ENCODE peak calls at places on chromosomes 11 and 22, in four cellular contexts. A is OCI-M1; O is AG04450; H is stimulated activated CD4-positive, alpha-beta T cell treated with anti-CD3 and anti-CD28 coated beads, TNF-alpha, amount 100 ng/mL, for 48 hours. C is an unnamed sample.

GRCh38 chr11:73759520-73760065 is 1.3 kb downstream of the RAB6A start:
- DNase-seq in A (peak; percentile 79), O (no peak), H (no peak), C (no peak)

GRCh38 chr22:33328789-33329296 is 270.7 kb upstream of the SYN3 start:
- DNase-seq in A (peak; percentile 49), O (peak; percentile 27), H (no peak), C (peak; percentile 5)

GRCh38 chr11:77778118-77778517 is 42.4 kb downstream of the RSF1 start:
- DNase-seq in A (no peak), O (no peak), H (no peak), C (no peak)

GRCh38 chr11:101706015-101706414 is 122.2 kb upstream of the TRPC6 start:
- DNase-seq in A (no peak), O (peak; percentile 16), H (no peak), C (no peak)

GRCh38 chr11:117570701-117571100 is 226.3 kb downstream of the DSCAML1 start:
- DNase-seq in A (no peak), O (no peak), H (no peak), C (no peak)

GRCh38 chr11:3853935-3854659 is 1.4 kb upstream of the STIM1 start:
- DNase-seq in A (peak; percentile 60), O (no peak), H (peak; percentile 58), C (no peak)

GRCh38 chr11:65301491-65302329 is 13.0 kb upstream of the CDC42EP2 start:
- DNase-seq in A (no peak), O (no peak), H (no peak), C (no peak)

GRCh38 chr11:111631666-111632039 is 29.4 kb downstream of the SIK2 start:
- DNase-seq in A (no peak), O (peak; percentile 53), H (no peak), C (peak; percentile 66)

GRCh38 chr22:28952857-28953256 is 69.5 kb downstream of the ZNRF3 start:
- DNase-seq in A (no peak), O (peak; percentile 37), H (no peak), C (no peak)

GRCh38 chr11:133821776-133822175 is 23.5 kb downstream of the SPATA19 start:
- DNase-seq in A (peak; percentile 73), O (no peak), H (peak; percentile 35), C (no peak)

GRCh38 chr22:40567106-40567505 is 69.4 kb downstream of the MRTFA start:
- DNase-seq in A (no peak), O (peak; percentile 6), H (no peak), C (no peak)

GRCh38 chr11:134290646-134291045 is 14.5 kb downstream of the GLB1L3 start:
- DNase-seq in A (no peak), O (no peak), H (no peak), C (no peak)

GRCh38 chr22:28137036-28137435 is 218.0 kb upstream of the PITPNB start:
- DNase-seq in A (no peak), O (no peak), H (no peak), C (no peak)

GRCh38 chr22:48346911-48347310 is 1480.8 kb downstream of the BRD1 start:
- DNase-seq in A (no peak), O (no peak), H (no peak), C (no peak)

GRCh38 chr11:46845440-46845739 is 690 bp downstream of the CKAP5 start:
- DNase-seq in A (no peak), O (no peak), H (no peak), C (no peak)

GRCh38 chr11:22512457-22512856 is 113.2 kb downstream of the FANCF start:
- DNase-seq in A (no peak), O (no peak), H (no peak), C (no peak)

GRCh38 chr11:1071571-1072115 is 3.0 kb upstream of the MUC2 start:
- DNase-seq in A (no peak), O (no peak), H (no peak), C (no peak)

GRCh38 chr22:44051961-44052360 is 27.9 kb downstream of the PARVB start:
- DNase-seq in A (no peak), O (no peak), H (no peak), C (no peak)

GRCh38 chr22:36775589-36775965 is 342 bp downstream of the IFT27 start:
- DNase-seq in A (peak; percentile 27), O (no peak), H (peak; percentile 21), C (no peak)

C was measured in retinal pigment epithelial cell.